ENCODE peak calls at places on chromosomes 3 and 15, in four cellular contexts. T is GM04503, W is GM12865, R is nephron progenitor cell. X is an unnamed sample.

GRCh38 chr15:31306036-31306425 is 20.6 kb upstream of the KLF13 start:
- DNase-seq in T (no peak), W (no peak), R (no peak), X (no peak)

GRCh38 chr15:99343836-99344551 is 92.7 kb downstream of the LRRC28 start:
- DNase-seq in T (no peak), W (peak), R (peak), X (peak)

GRCh38 chr15:70541511-70541910 is 221.8 kb downstream of the UACA start:
- DNase-seq in T (no peak), W (no peak), R (no peak), X (no peak)

GRCh38 chr3:189276481-189277190 is 104.9 kb downstream of the TPRG1 start:
- DNase-seq in T (peak), W (peak), R (no peak), X (peak)

GRCh38 chr3:117719316-117719926 is 1009.8 kb downstream of the TUSC7 start:
- DNase-seq in T (no peak), W (peak), R (peak), X (no peak)

GRCh38 chr15:65309882-65310418 is 5.5 kb downstream of the RNU5B-1 start:
- DNase-seq in T (no peak), W (no peak), R (no peak), X (no peak)

GRCh38 chr15:90203922-90204321 is 2.8 kb downstream of the SEMA4B start:
- DNase-seq in T (no peak), W (no peak), R (no peak), X (no peak)

GRCh38 chr3:150739877-150740645 is 22.9 kb downstream of the SIAH2 start:
- DNase-seq in T (no peak), W (peak), R (no peak), X (no peak)

GRCh38 chr3:27312044-27312668 is 57.0 kb downstream of the NEK10 start:
- DNase-seq in T (peak), W (peak), R (peak), X (no peak)

GRCh38 chr3:123663977-123664376 is 79.1 kb upstream of the HACD2 start:
- DNase-seq in T (no peak), W (no peak), R (no peak), X (no peak)

GRCh38 chr15:31353931-31354330 is 27.3 kb downstream of the KLF13 start:
- DNase-seq in T (no peak), W (no peak), R (no peak), X (no peak)

GRCh38 chr15:31887246-31887645 is 143.1 kb upstream of the CHRNA7 start:
- DNase-seq in T (no peak), W (no peak), R (peak), X (no peak)

GRCh38 chr15:71781965-71782265 is 28.4 kb upstream of the NR2E3 start:
- DNase-seq in T (no peak), W (no peak), R (no peak), X (no peak)

GRCh38 chr3:19543212-19543841 is 390.7 kb downstream of the EFHB start:
- DNase-seq in T (no peak), W (peak), R (peak), X (peak)

GRCh38 chr3:188051801-188052228 is 102.1 kb upstream of the LPP start:
- DNase-seq in T (no peak), W (no peak), R (no peak), X (no peak)

GRCh38 chr15:96312641-96313335 is 17.7 kb upstream of the NR2F2 start:
- DNase-seq in T (no peak), W (no peak), R (no peak), X (no peak)

GRCh38 chr3:69712244-69712643 is 27.0 kb upstream of the MITF start:
- DNase-seq in T (no peak), W (no peak), R (no peak), X (no peak)

GRCh38 chr15:42363487-42363886 is 4.2 kb downstream of the CAPN3 start:
- DNase-seq in T (no peak), W (no peak), R (no peak), X (no peak)

GRCh38 chr15:68298882-68299381 is 21.4 kb downstream of the FEM1B start:
- DNase-seq in T (no peak), W (peak), R (no peak), X (peak)

GRCh38 chr3:10672422-10672821 is 143.6 kb upstream of the SLC6A11 start:
- DNase-seq in T (no peak), W (no peak), R (peak), X (no peak)

GRCh38 chr15:91055548-91056331 is 33.3 kb upstream of the VPS33B start:
- DNase-seq in T (peak), W (peak), R (peak), X (no peak)

GRCh38 chr15:88657326-88658069 is 18.7 kb downstream of the ISG20 start:
- DNase-seq in T (no peak), W (peak), R (peak), X (no peak)

GRCh38 chr15:32700501-32701150 is 17.2 kb upstream of the GREM1 start:
- DNase-seq in T (no peak), W (no peak), R (no peak), X (no peak)

GRCh38 chr3:99536555-99537314 is 101.7 kb upstream of the COL8A1 start:
- DNase-seq in T (no peak), W (no peak), R (no peak), X (no peak)

GRCh38 chr15:71364117-71364584 is 248.9 kb downstream of the THSD4 start:
- DNase-seq in T (no peak), W (no peak), R (no peak), X (no peak)

GRCh38 chr3:138939563-138940241 is 7.2 kb downstream of the FOXL2 start:
- DNase-seq in T (no peak), W (no peak), R (peak), X (no peak)

X was measured in GM06990.